ENCODE peak calls at places on chromosomes 13 and 19, in six cellular contexts. One of them, this sample, is unnamed.

GRCh38 chr13:73779881-73780280 is 354.3 kb downstream of the KLF12 start:
- DNase-seq in right lobe of liver: no peak
- DNase-seq in esophagus squamous epithelium: no peak
- DNase-seq in adrenal gland: no peak
- DNase-seq in stomach: no peak
- DNase-seq in ovary: no peak
- DNase-seq in this sample: no peak

GRCh38 chr13:59531571-59532091 is 632.1 kb downstream of the DIAPH3 start:
- DNase-seq in right lobe of liver: peak
- DNase-seq in esophagus squamous epithelium: peak
- DNase-seq in adrenal gland: peak
- DNase-seq in stomach: peak
- DNase-seq in ovary: peak
- DNase-seq in this sample: peak

GRCh38 chr19:13121551-13122274 is 3.6 kb downstream of the NACC1 start:
- DNase-seq in right lobe of liver: no peak
- DNase-seq in esophagus squamous epithelium: no peak
- DNase-seq in adrenal gland: no peak
- DNase-seq in stomach: no peak
- DNase-seq in ovary: no peak
- DNase-seq in this sample: no peak

GRCh38 chr13:112619730-112620639 is 32.0 kb upstream of the TUBGCP3 start:
- DNase-seq in right lobe of liver: no peak
- DNase-seq in esophagus squamous epithelium: no peak
- DNase-seq in adrenal gland: no peak
- DNase-seq in stomach: no peak
- DNase-seq in ovary: no peak
- DNase-seq in this sample: peak

GRCh38 chr19:11096210-11096841 is 7.1 kb downstream of the LDLR start:
- DNase-seq in right lobe of liver: no peak
- DNase-seq in esophagus squamous epithelium: no peak
- DNase-seq in adrenal gland: peak
- DNase-seq in stomach: no peak
- DNase-seq in ovary: peak
- DNase-seq in this sample: peak

GRCh38 chr19:748274-748598 is 2.7 kb upstream of the MISP start:
- DNase-seq in right lobe of liver: no peak
- DNase-seq in esophagus squamous epithelium: no peak
- DNase-seq in adrenal gland: no peak
- DNase-seq in stomach: peak
- DNase-seq in ovary: no peak
- DNase-seq in this sample: no peak

GRCh38 chr19:54923276-54923675 is 17.3 kb downstream of the NCR1 start:
- DNase-seq in right lobe of liver: no peak
- DNase-seq in esophagus squamous epithelium: no peak
- DNase-seq in adrenal gland: no peak
- DNase-seq in stomach: no peak
- DNase-seq in ovary: no peak
- DNase-seq in this sample: no peak

GRCh38 chr13:25371608-25372274 is at the start of gene ATP8A2:
- DNase-seq in right lobe of liver: no peak
- DNase-seq in esophagus squamous epithelium: no peak
- DNase-seq in adrenal gland: peak
- DNase-seq in stomach: no peak
- DNase-seq in ovary: no peak
- DNase-seq in this sample: no peak

GRCh38 chr19:44345969-44346368 is 10.5 kb downstream of the ZNF112 start:
- DNase-seq in right lobe of liver: no peak
- DNase-seq in esophagus squamous epithelium: no peak
- DNase-seq in adrenal gland: no peak
- DNase-seq in stomach: no peak
- DNase-seq in ovary: no peak
- DNase-seq in this sample: no peak

GRCh38 chr19:1450735-1451669 is 1.1 kb downstream of the APC2 start:
- DNase-seq in right lobe of liver: no peak
- DNase-seq in esophagus squamous epithelium: no peak
- DNase-seq in adrenal gland: no peak
- DNase-seq in stomach: no peak
- DNase-seq in ovary: no peak
- DNase-seq in this sample: no peak

GRCh38 chr19:14494910-14495677 is 833 bp downstream of the GIPC1 start:
- DNase-seq in right lobe of liver: no peak
- DNase-seq in esophagus squamous epithelium: no peak
- DNase-seq in adrenal gland: no peak
- DNase-seq in stomach: no peak
- DNase-seq in ovary: no peak
- DNase-seq in this sample: no peak

GRCh38 chr19:14496849-14497346 is 971 bp upstream of the GIPC1 start:
- DNase-seq in right lobe of liver: no peak
- DNase-seq in esophagus squamous epithelium: no peak
- DNase-seq in adrenal gland: no peak
- DNase-seq in stomach: no peak
- DNase-seq in ovary: no peak
- DNase-seq in this sample: no peak

GRCh38 chr19:14497347-14497921 is 1.5 kb upstream of the GIPC1 start:
- DNase-seq in right lobe of liver: peak
- DNase-seq in esophagus squamous epithelium: no peak
- DNase-seq in adrenal gland: no peak
- DNase-seq in stomach: peak
- DNase-seq in ovary: no peak
- DNase-seq in this sample: peak

GRCh38 chr19:14495678-14496028 is 274 bp downstream of the GIPC1 start:
- DNase-seq in right lobe of liver: no peak
- DNase-seq in esophagus squamous epithelium: no peak
- DNase-seq in adrenal gland: no peak
- DNase-seq in stomach: no peak
- DNase-seq in ovary: no peak
- DNase-seq in this sample: no peak

DNA sequence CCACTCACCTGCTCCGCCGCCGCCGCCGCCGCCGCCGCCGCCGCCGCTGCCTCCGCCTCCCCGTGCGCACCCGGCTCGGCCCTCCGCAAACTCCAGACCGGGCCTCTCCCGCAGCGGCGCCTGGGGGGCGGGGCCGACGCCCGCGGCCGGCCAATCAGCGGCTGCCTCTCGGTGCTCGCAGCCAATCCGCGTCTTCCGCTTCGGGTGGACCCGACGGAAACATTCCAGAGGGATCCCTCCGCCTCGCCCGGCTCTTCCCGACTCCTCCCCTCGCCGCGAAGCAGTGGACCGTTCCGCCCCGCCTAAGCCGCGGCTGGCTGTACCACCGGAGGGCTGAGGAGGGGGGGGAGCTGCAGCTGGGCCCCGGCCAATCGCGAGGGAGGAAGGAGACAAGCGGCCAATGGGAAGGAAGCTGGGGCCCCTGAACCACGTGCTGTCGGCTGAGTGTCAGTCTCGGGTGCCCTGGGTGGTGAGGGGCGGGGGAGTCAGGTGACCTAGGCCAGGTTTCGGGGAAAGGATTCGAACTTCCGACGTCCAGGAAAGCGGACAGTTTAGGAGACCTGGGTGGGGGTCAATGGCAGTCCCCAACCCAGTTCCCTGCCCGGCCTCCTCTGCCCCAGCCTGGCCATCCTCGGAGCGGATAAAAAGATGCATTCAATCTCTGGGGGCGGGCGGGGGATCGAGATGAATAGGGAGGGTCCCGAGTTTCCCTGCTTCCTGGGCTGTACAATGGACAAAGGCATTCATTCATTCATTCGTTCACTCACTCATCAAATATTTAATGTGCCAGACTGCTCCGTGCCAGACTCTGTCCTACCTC is at the start of gene GIPC1:
- DNase-seq in right lobe of liver: peak
- DNase-seq in esophagus squamous epithelium: peak
- DNase-seq in adrenal gland: peak
- DNase-seq in stomach: peak
- DNase-seq in ovary: peak
- DNase-seq in this sample: peak
- TF ChIP-seq POLR2A in right lobe of liver: peak
- TF ChIP-seq POLR2A in esophagus squamous epithelium: no peak
- TF ChIP-seq POLR2A in adrenal gland: peak
- TF ChIP-seq POLR2A in stomach: no peak
- TF ChIP-seq POLR2A in ovary: peak
- TF ChIP-seq POLR2A in this sample: no peak

GRCh38 chr19:42251572-42251990 is 3.3 kb downstream of the ERF start:
- DNase-seq in right lobe of liver: no peak
- DNase-seq in esophagus squamous epithelium: no peak
- DNase-seq in adrenal gland: no peak
- DNase-seq in stomach: no peak
- DNase-seq in ovary: peak
- DNase-seq in this sample: no peak

GRCh38 chr19:42252365-42253244 is 2.3 kb downstream of the ERF start:
- DNase-seq in right lobe of liver: peak
- DNase-seq in esophagus squamous epithelium: no peak
- DNase-seq in adrenal gland: peak
- DNase-seq in stomach: no peak
- DNase-seq in ovary: peak
- DNase-seq in this sample: no peak

GRCh38 chr19:42254850-42255765 is at the start of gene ERF:
- DNase-seq in right lobe of liver: peak
- DNase-seq in esophagus squamous epithelium: peak
- DNase-seq in adrenal gland: peak
- DNase-seq in stomach: peak
- DNase-seq in ovary: peak
- DNase-seq in this sample: peak

GRCh38 chr19:42254083-42254849 is 662 bp downstream of the ERF start:
- DNase-seq in right lobe of liver: peak
- DNase-seq in esophagus squamous epithelium: no peak
- DNase-seq in adrenal gland: peak
- DNase-seq in stomach: peak
- DNase-seq in ovary: peak
- DNase-seq in this sample: peak

DNA sequence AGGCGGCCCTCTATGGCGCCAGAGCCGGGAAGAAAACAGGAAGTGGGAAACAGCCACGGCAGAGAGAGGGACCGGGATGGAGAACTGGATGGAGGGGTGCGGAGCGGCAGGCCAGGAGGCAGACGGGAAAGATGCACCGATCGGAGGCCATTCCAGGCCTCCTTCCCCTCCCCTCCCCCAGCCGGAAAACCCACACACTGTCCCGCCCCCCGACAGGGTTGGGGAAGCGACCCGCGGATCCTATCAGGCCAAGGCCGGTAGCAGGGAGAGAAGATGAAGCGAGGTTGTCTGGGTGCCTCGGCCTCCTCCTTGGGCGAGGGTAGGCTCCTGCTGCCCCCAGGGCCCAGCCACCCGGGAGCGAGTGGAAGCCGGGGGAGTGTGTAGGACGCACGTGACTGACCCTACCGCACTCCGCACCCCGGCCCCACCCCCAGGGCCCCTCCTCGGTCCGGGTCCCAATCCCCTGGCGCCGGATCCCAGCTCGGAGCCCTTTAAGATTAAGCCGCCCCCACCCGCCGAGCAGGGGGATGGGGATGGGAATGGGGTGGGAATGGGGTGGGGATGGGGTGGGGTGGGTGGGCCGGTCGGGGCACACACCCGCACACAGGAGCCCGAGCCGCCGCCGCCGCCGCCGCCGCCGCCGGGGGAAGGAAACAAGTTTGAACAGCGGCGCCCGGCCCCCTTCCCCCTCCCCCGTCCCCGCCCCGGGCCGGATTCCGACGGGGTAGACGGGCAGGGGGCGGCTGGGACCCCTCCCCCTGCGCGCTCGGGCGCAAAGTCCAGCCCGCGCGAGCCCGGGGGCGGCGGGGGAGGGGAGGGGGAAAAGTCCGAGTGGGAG is 1.5 kb downstream of the ERF start:
- DNase-seq in right lobe of liver: peak
- DNase-seq in esophagus squamous epithelium: no peak
- DNase-seq in adrenal gland: peak
- DNase-seq in stomach: peak
- DNase-seq in ovary: peak
- DNase-seq in this sample: peak
- TF ChIP-seq POLR2A in right lobe of liver: no peak
- TF ChIP-seq POLR2A in esophagus squamous epithelium: no peak
- TF ChIP-seq POLR2A in adrenal gland: peak
- TF ChIP-seq POLR2A in stomach: no peak
- TF ChIP-seq POLR2A in ovary: no peak
- TF ChIP-seq POLR2A in this sample: peak

DNA sequence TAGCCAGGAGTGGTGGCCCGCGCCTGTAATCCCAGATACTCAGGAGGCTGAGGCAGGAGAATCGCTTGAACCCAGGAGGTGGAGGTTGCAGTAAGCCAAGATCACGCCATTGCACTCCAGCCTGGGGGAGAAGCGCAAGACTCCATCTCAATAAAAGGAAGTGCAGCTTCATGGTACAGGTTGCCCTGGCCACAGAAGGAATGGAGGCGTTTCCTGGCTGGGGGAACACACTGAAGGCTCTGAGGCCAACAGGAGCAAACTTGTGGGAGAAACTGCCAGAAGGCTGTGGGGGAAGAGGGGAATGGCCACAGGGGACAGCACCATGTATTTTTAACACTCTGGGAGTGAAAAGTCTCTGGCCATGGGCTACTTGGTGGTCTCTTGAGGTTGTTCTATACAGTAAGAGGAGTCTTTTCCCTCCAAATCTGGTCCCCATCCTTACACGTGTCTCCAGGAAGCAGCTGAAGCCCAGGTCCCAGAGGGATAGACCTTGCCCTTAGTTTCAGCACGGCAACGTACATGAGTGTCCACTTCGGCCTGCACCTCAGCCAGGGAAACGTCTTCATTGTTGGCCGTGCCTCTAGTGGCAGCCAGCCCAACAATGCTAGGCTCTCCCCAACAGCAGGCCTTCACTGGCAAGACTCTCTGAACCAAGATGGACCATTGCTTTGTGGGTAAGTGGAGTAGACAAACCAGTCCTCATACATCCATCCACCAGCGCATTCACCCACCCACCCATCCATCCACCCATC is 7.4 kb downstream of the MICOS13 start:
- DNase-seq in right lobe of liver: no peak
- DNase-seq in esophagus squamous epithelium: no peak
- DNase-seq in adrenal gland: no peak
- DNase-seq in stomach: no peak
- DNase-seq in ovary: no peak
- DNase-seq in this sample: no peak
- TF ChIP-seq POLR2A in right lobe of liver: no peak
- TF ChIP-seq POLR2A in esophagus squamous epithelium: no peak
- TF ChIP-seq POLR2A in adrenal gland: no peak
- TF ChIP-seq POLR2A in stomach: no peak
- TF ChIP-seq POLR2A in ovary: no peak
- TF ChIP-seq POLR2A in this sample: no peak

GRCh38 chr19:2729943-2730818 is 9.0 kb upstream of the DIRAS1 start:
- DNase-seq in right lobe of liver: no peak
- DNase-seq in esophagus squamous epithelium: no peak
- DNase-seq in adrenal gland: no peak
- DNase-seq in stomach: no peak
- DNase-seq in ovary: no peak
- DNase-seq in this sample: no peak
- TF ChIP-seq POLR2A in right lobe of liver: no peak
- TF ChIP-seq POLR2A in esophagus squamous epithelium: no peak
- TF ChIP-seq POLR2A in adrenal gland: no peak
- TF ChIP-seq POLR2A in stomach: no peak
- TF ChIP-seq POLR2A in ovary: no peak
- TF ChIP-seq POLR2A in this sample: no peak

GRCh38 chr19:48169974-48170803 is at the start of the genes LIG1 and ZSWIM9:
- DNase-seq in right lobe of liver: peak
- DNase-seq in esophagus squamous epithelium: peak
- DNase-seq in adrenal gland: peak
- DNase-seq in stomach: peak
- DNase-seq in ovary: peak
- DNase-seq in this sample: peak
- TF ChIP-seq POLR2A in right lobe of liver: peak
- TF ChIP-seq POLR2A in esophagus squamous epithelium: no peak
- TF ChIP-seq POLR2A in adrenal gland: peak
- TF ChIP-seq POLR2A in stomach: no peak
- TF ChIP-seq POLR2A in ovary: no peak
- TF ChIP-seq POLR2A in this sample: no peak

This sample was measured in endothelial cell of umbilical vein.